ENCODE peak calls at places on chromosomes 13 and 19, in eight cellular contexts. B, U, H, G, A, S, O and C are unnamed samples.

GRCh38 chr13:79226938-79227337 is 179.1 kb downstream of the RBM26 start:
- DNase-seq in U (no peak), S (no peak), G (no peak), H (no peak), B (no peak), A (no peak), O (no peak), C (no peak)

GRCh38 chr13:85148009-85148408 is 651.2 kb downstream of the SLITRK6 start:
- DNase-seq in A (no peak), U (no peak), O (no peak), G (no peak), S (no peak), B (no peak), H (no peak), C (no peak)

GRCh38 chr19:50663280-50663790 is 14.1 kb downstream of the C19orf81 start:
- DNase-seq in G (no peak), U (no peak), H (no peak), O (no peak), A (no peak), S (no peak), B (no peak), C (peak)

GRCh38 chr13:22114630-22115311 is 443.9 kb downstream of the FGF9 start:
- DNase-seq in S (no peak), B (no peak), A (no peak), H (peak), U (no peak), O (no peak), G (peak), C (no peak)

GRCh38 chr19:5828661-5829566 is 10.6 kb downstream of the FUT6 start:
- DNase-seq in H (no peak), G (no peak), O (no peak), U (no peak), A (no peak), B (no peak), S (no peak), C (no peak)

GRCh38 chr13:21106089-21106488 is 44.7 kb upstream of the LATS2 start:
- DNase-seq in U (no peak), B (no peak), S (no peak), A (no peak), H (no peak), G (peak), O (no peak), C (peak)

GRCh38 chr13:33583398-33583797 is 234.6 kb upstream of the RFC3 start:
- DNase-seq in G (no peak), A (no peak), U (no peak), H (no peak), S (no peak), B (no peak), O (no peak), C (no peak)

GRCh38 chr19:35718345-35719041 is 690 bp downstream of the KMT2B start:
- DNase-seq in G (no peak), B (peak), S (peak), H (peak), U (peak), O (peak), A (no peak), C (peak)

GRCh38 chr19:13010038-13010991 is 15.0 kb downstream of the NFIX start:
- DNase-seq in A (no peak), O (no peak), S (peak), H (peak), B (peak), G (no peak), U (peak), C (no peak)

GRCh38 chr19:53982611-53983010 is 8.8 kb upstream of the CACNG6 start:
- DNase-seq in A (no peak), B (peak), G (no peak), O (no peak), S (peak), U (peak), H (peak), C (no peak)

GRCh38 chr13:48500652-48501197 is 32.2 kb downstream of the RCBTB2 start:
- DNase-seq in A (peak), B (no peak), H (peak), U (no peak), O (no peak), G (peak), S (no peak), C (peak)

GRCh38 chr19:46659151-46660007 is 1.6 kb downstream of the DACT3 start:
- DNase-seq in G (no peak), A (no peak), O (no peak), U (no peak), H (no peak), S (peak), B (peak), C (no peak)

GRCh38 chr13:43720780-43721397 is 65.9 kb downstream of the ENOX1 start:
- DNase-seq in G (peak), H (no peak), B (no peak), U (no peak), A (no peak), S (no peak), O (no peak), C (no peak)

GRCh38 chr13:40668335-40668734 is 1.9 kb upstream of the FOXO1 start:
- DNase-seq in A (peak), S (no peak), U (peak), H (peak), G (no peak), O (peak), B (peak), C (no peak)

GRCh38 chr19:48290341-48290922 is 20.6 kb downstream of the ZNF114 start:
- DNase-seq in U (no peak), B (peak), O (no peak), G (peak), S (no peak), H (no peak), A (no peak), C (peak)

GRCh38 chr19:32830231-32831014 is 39.1 kb downstream of the SLC7A9 start:
- DNase-seq in O (no peak), H (no peak), G (peak), B (no peak), A (no peak), S (no peak), U (no peak), C (peak)

GRCh38 chr19:342801-343421 is 1.7 kb downstream of the MIER2 start:
- DNase-seq in S (peak), U (peak), A (peak), G (peak), B (peak), H (peak), O (no peak), C (peak)

GRCh38 chr19:55070755-55071502 is 4.7 kb upstream of the EPS8L1 start:
- DNase-seq in U (peak), G (peak), A (no peak), S (no peak), H (no peak), O (no peak), B (no peak), C (peak)

GRCh38 chr19:2275588-2276428 is 6.2 kb downstream of the PEAK3 start:
- DNase-seq in S (no peak), U (peak), G (no peak), A (no peak), B (peak), H (no peak), O (no peak), C (no peak)

GRCh38 chr19:6772028-6772865 is at the start of gene VAV1:
- DNase-seq in O (peak), U (peak), H (peak), G (no peak), A (no peak), S (peak), B (no peak), C (no peak)

GRCh38 chr19:46762245-46762890 is 16.1 kb upstream of the STRN4 start:
- DNase-seq in A (no peak), G (no peak), U (no peak), B (no peak), O (no peak), H (no peak), S (no peak), C (no peak)

GRCh38 chr13:21676611-21677021 is 5.7 kb downstream of the FGF9 start:
- DNase-seq in U (no peak), H (peak), S (no peak), B (no peak), O (no peak), G (no peak), A (no peak), C (no peak)

GRCh38 chr13:85693889-85694511 is 105.2 kb downstream of the SLITRK6 start:
- DNase-seq in O (no peak), G (peak), A (no peak), H (no peak), S (no peak), B (no peak), U (no peak), C (peak)

GRCh38 chr13:52713894-52714293 is 25.7 kb downstream of the CNMD start:
- DNase-seq in U (peak), G (no peak), H (peak), S (no peak), B (no peak), A (peak), O (no peak), C (no peak)

GRCh38 chr13:109402976-109403375 is 383.4 kb downstream of the IRS2 start:
- DNase-seq in G (no peak), U (no peak), S (no peak), A (no peak), O (no peak), B (no peak), H (peak), C (no peak)

GRCh38 chr13:46288570-46289259 is 77.0 kb downstream of the LRRC63 start:
- DNase-seq in S (no peak), B (no peak), G (peak), A (no peak), O (no peak), U (no peak), H (no peak), C (no peak)

GRCh38 chr13:41648314-41648935 is 191.1 kb downstream of the RGCC start:
- DNase-seq in S (no peak), H (no peak), U (no peak), O (no peak), B (no peak), A (no peak), G (peak), C (peak)

GRCh38 chr19:34041922-34042521 is 130.3 kb upstream of the LSM14A start:
- DNase-seq in G (peak), U (peak), B (peak), A (no peak), H (peak), O (peak), S (peak), C (peak)

GRCh38 chr13:54415753-54416366 is 1387.2 kb downstream of the OLFM4 start:
- DNase-seq in A (no peak), S (no peak), U (no peak), H (no peak), G (no peak), B (no peak), O (no peak), C (no peak)

GRCh38 chr13:20672772-20673171 is 30.7 kb upstream of the IL17D start:
- DNase-seq in A (no peak), O (no peak), B (no peak), U (no peak), H (no peak), G (peak), S (no peak), C (no peak)

GRCh38 chr13:68304287-68304893 is 1074.3 kb upstream of the PCDH9 start:
- DNase-seq in U (no peak), H (no peak), S (no peak), O (no peak), G (no peak), B (no peak), A (no peak), C (peak)

GRCh38 chr13:20295956-20296355 is 63.8 kb upstream of the GJB6 start:
- DNase-seq in B (no peak), G (no peak), U (no peak), S (no peak), O (no peak), H (no peak), A (no peak), C (no peak)

GRCh38 chr19:12669272-12670158 is 2.9 kb downstream of the WDR83 start:
- DNase-seq in S (peak), A (peak), U (peak), H (peak), B (peak), O (peak), G (peak), C (peak)

GRCh38 chr19:36009220-36009619 is 607 bp upstream of the SYNE4 start:
- DNase-seq in B (peak), O (peak), U (peak), H (peak), G (peak), S (peak), A (no peak), C (no peak)

GRCh38 chr13:44219808-44220544 is 153.6 kb upstream of the SERP2 start:
- DNase-seq in H (no peak), G (peak), A (no peak), U (no peak), S (no peak), O (no peak), B (no peak), C (peak)

GRCh38 chr19:15812059-15812722 is 3.3 kb downstream of the OR10H1 start:
- DNase-seq in A (no peak), S (no peak), G (no peak), U (no peak), O (no peak), H (no peak), B (no peak), C (no peak)

GRCh38 chr19:46844067-46844489 is 6.6 kb downstream of the AP2S1 start:
- DNase-seq in B (no peak), H (no peak), U (no peak), A (no peak), S (no peak), G (no peak), O (no peak), C (no peak)

GRCh38 chr19:3506384-3507340 is 551 bp downstream of the FZR1 start:
- DNase-seq in S (no peak), H (peak), G (no peak), O (peak), A (no peak), B (no peak), U (no peak), C (peak)

GRCh38 chr19:50264483-50265186 is 61.2 kb downstream of the MYH14 start:
- DNase-seq in H (no peak), G (no peak), O (no peak), S (no peak), U (no peak), B (no peak), A (no peak), C (no peak)

DNA sequence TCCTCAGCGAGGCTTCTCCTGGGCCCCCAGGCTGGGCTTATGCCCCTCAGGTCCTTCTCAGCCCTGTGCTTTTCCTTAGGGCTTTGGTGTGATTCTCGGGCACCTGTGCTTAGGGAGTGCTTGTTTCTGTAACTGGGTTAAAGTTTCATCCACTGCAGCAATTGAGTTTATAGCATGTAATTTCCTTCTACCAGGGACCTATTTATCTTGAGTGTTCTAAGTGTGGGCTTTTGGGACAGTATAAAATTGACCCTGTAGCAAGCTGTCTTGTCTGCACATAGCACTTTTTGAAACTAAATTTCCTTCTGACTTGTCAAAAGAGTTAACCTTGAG is 47.6 kb downstream of the GATAD2A start:
- DNase-seq in S (no peak), U (no peak), B (no peak), H (no peak), A (no peak), G (no peak), O (no peak), C (no peak)
- TF ChIP-seq POLR2A in S (no peak), U (no peak), B (no peak), H (no peak), A (no peak), G (no peak), O (no peak), C (no peak)

GRCh38 chr19:10113964-10114650 is 2.6 kb downstream of the P2RY11 start:
- DNase-seq in G (no peak), A (no peak), H (no peak), O (no peak), B (no peak), S (no peak), U (no peak), C (no peak)

GRCh38 chr19:10114651-10115391 is 3.3 kb downstream of the P2RY11 start:
- DNase-seq in S (no peak), B (no peak), H (no peak), O (no peak), A (no peak), G (no peak), U (no peak), C (no peak)

GRCh38 chr19:10116866-10117616 is 2.7 kb downstream of the EIF3G start:
- DNase-seq in O (no peak), U (peak), B (no peak), A (no peak), H (no peak), S (no peak), G (no peak), C (no peak)

GRCh38 chr19:10115392-10116084 is 4.0 kb downstream of the P2RY11 start:
- DNase-seq in H (no peak), G (no peak), O (no peak), U (no peak), A (no peak), S (no peak), B (no peak), C (no peak)

DNA sequence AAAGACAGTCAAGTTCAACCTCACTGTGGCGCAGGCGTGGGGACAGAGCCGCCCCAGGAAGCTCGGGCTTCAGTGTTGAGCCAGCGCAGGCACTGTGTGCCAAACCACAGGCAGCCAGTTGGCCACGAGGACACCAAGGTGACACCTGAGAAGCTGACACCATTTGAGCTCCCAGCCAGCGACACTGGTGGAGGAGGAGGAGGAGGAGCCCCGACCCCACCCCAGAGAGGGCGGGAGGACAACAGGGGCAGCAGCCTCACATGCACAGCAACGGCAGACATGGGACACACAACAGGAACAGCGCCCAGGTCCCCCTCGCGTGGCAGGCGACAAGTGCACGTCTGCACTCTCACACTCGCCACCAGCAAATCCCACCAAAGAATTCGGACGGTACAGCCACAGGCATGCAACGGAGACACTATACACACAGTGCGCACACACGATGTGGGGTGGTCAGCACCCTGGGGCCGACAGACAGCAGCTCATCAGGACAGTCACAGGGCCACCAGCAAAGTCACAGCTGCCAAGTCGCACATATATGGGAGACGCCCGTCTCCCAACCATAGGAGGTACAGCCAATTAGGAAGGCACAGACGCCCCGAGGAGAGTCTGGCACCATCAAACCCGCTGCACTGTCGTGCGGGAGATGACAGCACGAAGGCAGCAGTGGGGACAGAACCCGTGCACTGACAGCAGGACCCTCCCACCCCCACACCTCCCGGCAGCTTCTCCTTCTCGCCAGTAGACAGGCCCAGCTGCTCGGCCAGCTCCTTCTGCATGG is 3.4 kb downstream of the EIF3G start:
- DNase-seq in B (no peak), O (no peak), U (peak), S (no peak), G (no peak), A (peak), H (no peak), C (no peak)
- TF ChIP-seq POLR2A in B (no peak), O (no peak), U (no peak), S (no peak), G (no peak), A (no peak), H (no peak), C (no peak)

GRCh38 chr19:19900574-19901444 is at the start of gene ZNF93:
- DNase-seq in G (peak), S (peak), H (peak), U (peak), O (peak), B (peak), A (peak), C (peak)
- TF ChIP-seq POLR2A in G (peak), S (peak), H (peak), U (peak), O (peak), B (peak), A (peak), C (peak)

GRCh38 chr19:41320185-41320518 is 10.2 kb downstream of the CCDC97 start:
- DNase-seq in H (no peak), U (no peak), O (no peak), B (no peak), A (no peak), G (no peak), S (no peak), C (no peak)
- TF ChIP-seq POLR2A in H (no peak), U (no peak), O (no peak), B (no peak), A (no peak), G (no peak), S (no peak), C (no peak)